ENCODE peak calls at places on chromosomes 2 and 18, in four cellular contexts. One of them, this sample, is unnamed.

GRCh38 chr18:10748641-10749040 is 222.8 kb downstream of the NAPG start:
- DNase-seq in tibial artery: no peak
- DNase-seq in NCI-H1105 treated with DMSO at 0.1 percent for 48 hours: no peak
- DNase-seq in activated CD8-positive, alpha-beta memory T cell treated with anti-CD3 and anti-CD28 coated beads, Interleukin-2, amount 50 U/mL, for 4 hours: no peak
- DNase-seq in this sample: no peak

GRCh38 chr2:50575232-50575631 is 456.7 kb downstream of the NRXN1 start:
- DNase-seq in NCI-H1105 treated with DMSO at 0.1 percent for 48 hours: no peak
- DNase-seq in activated CD8-positive, alpha-beta memory T cell treated with anti-CD3 and anti-CD28 coated beads, Interleukin-2, amount 50 U/mL, for 4 hours: no peak
- DNase-seq in tibial artery: no peak
- DNase-seq in this sample: peak; percentile 87

GRCh38 chr18:31619291-31619690 is 27.6 kb downstream of the TTR start:
- DNase-seq in activated CD8-positive, alpha-beta memory T cell treated with anti-CD3 and anti-CD28 coated beads, Interleukin-2, amount 50 U/mL, for 4 hours: no peak
- DNase-seq in NCI-H1105 treated with DMSO at 0.1 percent for 48 hours: no peak
- DNase-seq in tibial artery: no peak
- DNase-seq in this sample: no peak

GRCh38 chr2:119148082-119148715 is 10.4 kb downstream of the C1QL2 start:
- DNase-seq in NCI-H1105 treated with DMSO at 0.1 percent for 48 hours: no peak
- DNase-seq in activated CD8-positive, alpha-beta memory T cell treated with anti-CD3 and anti-CD28 coated beads, Interleukin-2, amount 50 U/mL, for 4 hours: no peak
- DNase-seq in tibial artery: no peak
- DNase-seq in this sample: no peak

GRCh38 chr2:214533511-214533910 is 122.7 kb downstream of the VWC2L start:
- DNase-seq in NCI-H1105 treated with DMSO at 0.1 percent for 48 hours: no peak
- DNase-seq in tibial artery: no peak
- DNase-seq in activated CD8-positive, alpha-beta memory T cell treated with anti-CD3 and anti-CD28 coated beads, Interleukin-2, amount 50 U/mL, for 4 hours: no peak
- DNase-seq in this sample: no peak

GRCh38 chr2:203559640-203560039 is 24.5 kb upstream of the RAPH1 start:
- DNase-seq in activated CD8-positive, alpha-beta memory T cell treated with anti-CD3 and anti-CD28 coated beads, Interleukin-2, amount 50 U/mL, for 4 hours: no peak
- DNase-seq in NCI-H1105 treated with DMSO at 0.1 percent for 48 hours: no peak
- DNase-seq in tibial artery: no peak
- DNase-seq in this sample: no peak

GRCh38 chr2:143429932-143430331 is 300.7 kb downstream of the ARHGAP15 start:
- DNase-seq in tibial artery: no peak
- DNase-seq in NCI-H1105 treated with DMSO at 0.1 percent for 48 hours: peak; percentile 28
- DNase-seq in activated CD8-positive, alpha-beta memory T cell treated with anti-CD3 and anti-CD28 coated beads, Interleukin-2, amount 50 U/mL, for 4 hours: no peak
- DNase-seq in this sample: peak; percentile 30

GRCh38 chr2:220891405-220891804 is 680.7 kb downstream of the EPHA4 start:
- DNase-seq in NCI-H1105 treated with DMSO at 0.1 percent for 48 hours: no peak
- DNase-seq in activated CD8-positive, alpha-beta memory T cell treated with anti-CD3 and anti-CD28 coated beads, Interleukin-2, amount 50 U/mL, for 4 hours: no peak
- DNase-seq in tibial artery: no peak
- DNase-seq in this sample: no peak

GRCh38 chr2:9710311-9710710 is 79.5 kb upstream of the YWHAQ start:
- DNase-seq in NCI-H1105 treated with DMSO at 0.1 percent for 48 hours: no peak
- DNase-seq in tibial artery: no peak
- DNase-seq in activated CD8-positive, alpha-beta memory T cell treated with anti-CD3 and anti-CD28 coated beads, Interleukin-2, amount 50 U/mL, for 4 hours: no peak
- DNase-seq in this sample: peak; percentile 45

GRCh38 chr2:28067602-28068001 is 177.1 kb downstream of the BABAM2 start:
- DNase-seq in NCI-H1105 treated with DMSO at 0.1 percent for 48 hours: no peak
- DNase-seq in activated CD8-positive, alpha-beta memory T cell treated with anti-CD3 and anti-CD28 coated beads, Interleukin-2, amount 50 U/mL, for 4 hours: no peak
- DNase-seq in tibial artery: no peak
- DNase-seq in this sample: no peak

GRCh38 chr2:144520718-144521487 is 984 bp upstream of the ZEB2 start:
- DNase-seq in tibial artery: peak; percentile 29
- DNase-seq in NCI-H1105 treated with DMSO at 0.1 percent for 48 hours: no peak
- DNase-seq in activated CD8-positive, alpha-beta memory T cell treated with anti-CD3 and anti-CD28 coated beads, Interleukin-2, amount 50 U/mL, for 4 hours: no peak
- DNase-seq in this sample: no peak

GRCh38 chr2:208175069-208175842 is 11.9 kb upstream of the CRYGA start:
- DNase-seq in activated CD8-positive, alpha-beta memory T cell treated with anti-CD3 and anti-CD28 coated beads, Interleukin-2, amount 50 U/mL, for 4 hours: peak; percentile 56
- DNase-seq in tibial artery: peak; percentile 80
- DNase-seq in NCI-H1105 treated with DMSO at 0.1 percent for 48 hours: peak; percentile 67
- DNase-seq in this sample: peak; percentile 83

GRCh38 chr2:37084797-37085196 is 479 bp downstream of the GPATCH11 start:
- DNase-seq in NCI-H1105 treated with DMSO at 0.1 percent for 48 hours: no peak
- DNase-seq in activated CD8-positive, alpha-beta memory T cell treated with anti-CD3 and anti-CD28 coated beads, Interleukin-2, amount 50 U/mL, for 4 hours: no peak
- DNase-seq in tibial artery: no peak
- DNase-seq in this sample: no peak

GRCh38 chr2:202512176-202512575 is 122.6 kb upstream of the FAM117B start:
- DNase-seq in activated CD8-positive, alpha-beta memory T cell treated with anti-CD3 and anti-CD28 coated beads, Interleukin-2, amount 50 U/mL, for 4 hours: no peak
- DNase-seq in tibial artery: no peak
- DNase-seq in NCI-H1105 treated with DMSO at 0.1 percent for 48 hours: no peak
- DNase-seq in this sample: no peak

GRCh38 chr2:150474326-150475074 is 13.0 kb downstream of the RND3 start:
- DNase-seq in activated CD8-positive, alpha-beta memory T cell treated with anti-CD3 and anti-CD28 coated beads, Interleukin-2, amount 50 U/mL, for 4 hours: no peak
- DNase-seq in tibial artery: no peak
- DNase-seq in NCI-H1105 treated with DMSO at 0.1 percent for 48 hours: no peak
- DNase-seq in this sample: no peak

GRCh38 chr2:230885467-230886130 is 20.9 kb downstream of the ITM2C start:
- DNase-seq in tibial artery: no peak
- DNase-seq in NCI-H1105 treated with DMSO at 0.1 percent for 48 hours: peak; percentile 20
- DNase-seq in activated CD8-positive, alpha-beta memory T cell treated with anti-CD3 and anti-CD28 coated beads, Interleukin-2, amount 50 U/mL, for 4 hours: no peak
- DNase-seq in this sample: no peak

GRCh38 chr2:239477606-239478005 is 76.8 kb upstream of the HDAC4 start:
- DNase-seq in tibial artery: no peak
- DNase-seq in NCI-H1105 treated with DMSO at 0.1 percent for 48 hours: no peak
- DNase-seq in activated CD8-positive, alpha-beta memory T cell treated with anti-CD3 and anti-CD28 coated beads, Interleukin-2, amount 50 U/mL, for 4 hours: no peak
- DNase-seq in this sample: no peak

GRCh38 chr2:235494716-235495372 is 1.0 kb downstream of the AGAP1 start:
- DNase-seq in tibial artery: peak; percentile 36
- DNase-seq in NCI-H1105 treated with DMSO at 0.1 percent for 48 hours: peak; percentile 4
- DNase-seq in activated CD8-positive, alpha-beta memory T cell treated with anti-CD3 and anti-CD28 coated beads, Interleukin-2, amount 50 U/mL, for 4 hours: no peak
- DNase-seq in this sample: no peak

GRCh38 chr2:238425979-238426567 is 654 bp upstream of the ASB1 start:
- DNase-seq in tibial artery: no peak
- DNase-seq in NCI-H1105 treated with DMSO at 0.1 percent for 48 hours: peak; percentile 36
- DNase-seq in activated CD8-positive, alpha-beta memory T cell treated with anti-CD3 and anti-CD28 coated beads, Interleukin-2, amount 50 U/mL, for 4 hours: no peak
- DNase-seq in this sample: peak; percentile 51

GRCh38 chr2:137837830-137838229 is 126.4 kb upstream of the HNMT start:
- DNase-seq in NCI-H1105 treated with DMSO at 0.1 percent for 48 hours: no peak
- DNase-seq in activated CD8-positive, alpha-beta memory T cell treated with anti-CD3 and anti-CD28 coated beads, Interleukin-2, amount 50 U/mL, for 4 hours: no peak
- DNase-seq in tibial artery: no peak
- DNase-seq in this sample: no peak

GRCh38 chr2:10075101-10075500 is 5.1 kb downstream of the CYS1 start:
- DNase-seq in activated CD8-positive, alpha-beta memory T cell treated with anti-CD3 and anti-CD28 coated beads, Interleukin-2, amount 50 U/mL, for 4 hours: no peak
- DNase-seq in NCI-H1105 treated with DMSO at 0.1 percent for 48 hours: no peak
- DNase-seq in tibial artery: no peak
- DNase-seq in this sample: no peak

GRCh38 chr2:70551156-70551555 is 2.5 kb downstream of the TGFA start:
- DNase-seq in NCI-H1105 treated with DMSO at 0.1 percent for 48 hours: no peak
- DNase-seq in activated CD8-positive, alpha-beta memory T cell treated with anti-CD3 and anti-CD28 coated beads, Interleukin-2, amount 50 U/mL, for 4 hours: no peak
- DNase-seq in tibial artery: no peak
- DNase-seq in this sample: no peak

GRCh38 chr2:110735366-110735765 is 3.0 kb downstream of the ACOXL start:
- DNase-seq in tibial artery: no peak
- DNase-seq in NCI-H1105 treated with DMSO at 0.1 percent for 48 hours: no peak
- DNase-seq in activated CD8-positive, alpha-beta memory T cell treated with anti-CD3 and anti-CD28 coated beads, Interleukin-2, amount 50 U/mL, for 4 hours: no peak
- DNase-seq in this sample: no peak

GRCh38 chr2:172434821-172435607 is 7.6 kb downstream of the ITGA6 start:
- DNase-seq in NCI-H1105 treated with DMSO at 0.1 percent for 48 hours: no peak
- DNase-seq in activated CD8-positive, alpha-beta memory T cell treated with anti-CD3 and anti-CD28 coated beads, Interleukin-2, amount 50 U/mL, for 4 hours: no peak
- DNase-seq in tibial artery: no peak
- DNase-seq in this sample: no peak

GRCh38 chr18:75544051-75544481 is 116.6 kb upstream of the SMIM21 start:
- DNase-seq in NCI-H1105 treated with DMSO at 0.1 percent for 48 hours: no peak
- DNase-seq in tibial artery: no peak
- DNase-seq in activated CD8-positive, alpha-beta memory T cell treated with anti-CD3 and anti-CD28 coated beads, Interleukin-2, amount 50 U/mL, for 4 hours: no peak
- DNase-seq in this sample: no peak

GRCh38 chr2:124153713-124154112 is 128.6 kb downstream of the CNTNAP5 start:
- DNase-seq in tibial artery: no peak
- DNase-seq in activated CD8-positive, alpha-beta memory T cell treated with anti-CD3 and anti-CD28 coated beads, Interleukin-2, amount 50 U/mL, for 4 hours: no peak
- DNase-seq in NCI-H1105 treated with DMSO at 0.1 percent for 48 hours: no peak
- DNase-seq in this sample: no peak